ENCODE peak calls at places on chromosome 12, in four cellular contexts. One of them, this sample, is unnamed.

GRCh38 chr12:122243965-122244364 is 18.1 kb upstream of the DIABLO start:
- DNase-seq in colonic mucosa: no peak
- DNase-seq in astrocyte: no peak
- DNase-seq in IMR-90: no peak
- DNase-seq in this sample: no peak

GRCh38 chr12:56677680-56678079 is 10.4 kb downstream of the PTGES3 start:
- DNase-seq in astrocyte: no peak
- DNase-seq in colonic mucosa: no peak
- DNase-seq in IMR-90: no peak
- DNase-seq in this sample: no peak

GRCh38 chr12:100127766-100128508 is 14.7 kb downstream of the BLTP3B start:
- DNase-seq in colonic mucosa: no peak
- DNase-seq in astrocyte: peak
- DNase-seq in IMR-90: peak
- DNase-seq in this sample: peak

GRCh38 chr12:49644620-49644994 is 21.2 kb downstream of the PRPF40B start:
- DNase-seq in colonic mucosa: peak
- DNase-seq in astrocyte: no peak
- DNase-seq in IMR-90: peak
- DNase-seq in this sample: peak

GRCh38 chr12:14774074-14774943 is 29.0 kb downstream of the WBP11 start:
- DNase-seq in colonic mucosa: peak
- DNase-seq in IMR-90: peak
- DNase-seq in astrocyte: peak
- DNase-seq in this sample: peak

GRCh38 chr12:114166360-114166759 is 200.2 kb upstream of the RBM19 start:
- DNase-seq in colonic mucosa: no peak
- DNase-seq in IMR-90: peak
- DNase-seq in astrocyte: peak
- DNase-seq in this sample: peak

GRCh38 chr12:102948941-102949352 is 8.5 kb upstream of the ASCL1 start:
- DNase-seq in astrocyte: no peak
- DNase-seq in IMR-90: peak
- DNase-seq in colonic mucosa: peak
- DNase-seq in this sample: peak

GRCh38 chr12:20629414-20630156 is 65.5 kb upstream of the SLCO1C1 start:
- DNase-seq in IMR-90: peak
- DNase-seq in astrocyte: peak
- DNase-seq in colonic mucosa: peak
- DNase-seq in this sample: peak

GRCh38 chr12:43551971-43552559 is at the start of gene ADAMTS20:
- DNase-seq in IMR-90: peak
- DNase-seq in colonic mucosa: no peak
- DNase-seq in astrocyte: peak
- DNase-seq in this sample: peak

GRCh38 chr12:77923882-77924281 is 93.2 kb downstream of the NAV3 start:
- DNase-seq in colonic mucosa: no peak
- DNase-seq in IMR-90: no peak
- DNase-seq in astrocyte: no peak
- DNase-seq in this sample: peak

GRCh38 chr12:93061414-93062099 is 132.5 kb upstream of the EEA1 start:
- DNase-seq in colonic mucosa: no peak
- DNase-seq in astrocyte: no peak
- DNase-seq in IMR-90: no peak
- DNase-seq in this sample: no peak

GRCh38 chr12:57755454-57756372 is 810 bp downstream of the MARCHF9 start:
- DNase-seq in astrocyte: no peak
- DNase-seq in IMR-90: no peak
- DNase-seq in colonic mucosa: peak
- DNase-seq in this sample: no peak

GRCh38 chr12:120327593-120327992 is at the start of gene PLA2G1B:
- DNase-seq in astrocyte: no peak
- DNase-seq in IMR-90: no peak
- DNase-seq in colonic mucosa: no peak
- DNase-seq in this sample: no peak

GRCh38 chr12:6218526-6218925 is 18.3 kb downstream of the CD9 start:
- DNase-seq in colonic mucosa: no peak
- DNase-seq in IMR-90: no peak
- DNase-seq in astrocyte: no peak
- DNase-seq in this sample: no peak

GRCh38 chr12:32183646-32184045 is 77.0 kb downstream of the BICD1 start:
- DNase-seq in astrocyte: no peak
- DNase-seq in IMR-90: peak
- DNase-seq in colonic mucosa: no peak
- DNase-seq in this sample: no peak

GRCh38 chr12:32176606-32177005 is 70.0 kb downstream of the BICD1 start:
- DNase-seq in colonic mucosa: no peak
- DNase-seq in astrocyte: no peak
- DNase-seq in IMR-90: no peak
- DNase-seq in this sample: no peak

GRCh38 chr12:32178341-32179010 is 71.8 kb downstream of the BICD1 start:
- DNase-seq in IMR-90: no peak
- DNase-seq in astrocyte: no peak
- DNase-seq in colonic mucosa: no peak
- DNase-seq in this sample: no peak

GRCh38 chr12:32181498-32182175 is 75.0 kb downstream of the BICD1 start:
- DNase-seq in astrocyte: no peak
- DNase-seq in colonic mucosa: no peak
- DNase-seq in IMR-90: no peak
- DNase-seq in this sample: no peak

GRCh38 chr12:32179011-32179395 is 72.4 kb downstream of the BICD1 start:
- DNase-seq in colonic mucosa: no peak
- DNase-seq in IMR-90: no peak
- DNase-seq in astrocyte: no peak
- DNase-seq in this sample: no peak
- TF ChIP-seq CTCF in colonic mucosa: no peak
- TF ChIP-seq CTCF in IMR-90: no peak
- TF ChIP-seq CTCF in astrocyte: no peak
- TF ChIP-seq CTCF in this sample: no peak

GRCh38 chr12:64325055-64325454 is 65.5 kb downstream of the C12orf56 start:
- DNase-seq in colonic mucosa: no peak
- DNase-seq in astrocyte: no peak
- DNase-seq in IMR-90: no peak
- DNase-seq in this sample: no peak
- H3K9ac ChIP-seq in colonic mucosa: no peak
- H3K9ac ChIP-seq in astrocyte: no peak
- H3K9ac ChIP-seq in IMR-90: no peak
- H3K9ac ChIP-seq in this sample: no peak

GRCh38 chr12:65827827-65828231 is 3.5 kb downstream of the HMGA2 start:
- DNase-seq in astrocyte: no peak
- DNase-seq in IMR-90: no peak
- DNase-seq in colonic mucosa: no peak
- DNase-seq in this sample: peak
- H3K27ac ChIP-seq in astrocyte: peak
- H3K27ac ChIP-seq in IMR-90: peak
- H3K27ac ChIP-seq in colonic mucosa: no peak
- H3K27ac ChIP-seq in this sample: peak

GRCh38 chr12:104177663-104178501 is 37.7 kb upstream of the TXNRD1 start:
- DNase-seq in colonic mucosa: peak
- DNase-seq in astrocyte: peak
- DNase-seq in IMR-90: peak
- DNase-seq in this sample: peak
- TF ChIP-seq CTCF in colonic mucosa: no peak
- TF ChIP-seq CTCF in astrocyte: peak
- TF ChIP-seq CTCF in IMR-90: peak
- TF ChIP-seq CTCF in this sample: peak

GRCh38 chr12:111991946-111992345 is 21.0 kb downstream of the TMEM116 start:
- DNase-seq in IMR-90: peak
- DNase-seq in astrocyte: peak
- DNase-seq in colonic mucosa: no peak
- DNase-seq in this sample: peak
- H3K9ac ChIP-seq in IMR-90: no peak
- H3K9ac ChIP-seq in astrocyte: no peak
- H3K9ac ChIP-seq in colonic mucosa: no peak
- H3K9ac ChIP-seq in this sample: no peak

GRCh38 chr12:64670039-64670438 is 59.7 kb downstream of the RASSF3 start:
- DNase-seq in colonic mucosa: no peak
- DNase-seq in astrocyte: no peak
- DNase-seq in IMR-90: no peak
- DNase-seq in this sample: no peak

GRCh38 chr12:64666054-64666914 is 56.0 kb downstream of the RASSF3 start:
- DNase-seq in IMR-90: peak
- DNase-seq in colonic mucosa: no peak
- DNase-seq in astrocyte: peak
- DNase-seq in this sample: peak

GRCh38 chr12:64663019-64663418 is 52.7 kb downstream of the RASSF3 start:
- DNase-seq in IMR-90: no peak
- DNase-seq in colonic mucosa: no peak
- DNase-seq in astrocyte: no peak
- DNase-seq in this sample: no peak

GRCh38 chr12:64669270-64669842 is 59.1 kb downstream of the RASSF3 start:
- DNase-seq in astrocyte: no peak
- DNase-seq in colonic mucosa: peak
- DNase-seq in IMR-90: peak
- DNase-seq in this sample: no peak

DNA sequence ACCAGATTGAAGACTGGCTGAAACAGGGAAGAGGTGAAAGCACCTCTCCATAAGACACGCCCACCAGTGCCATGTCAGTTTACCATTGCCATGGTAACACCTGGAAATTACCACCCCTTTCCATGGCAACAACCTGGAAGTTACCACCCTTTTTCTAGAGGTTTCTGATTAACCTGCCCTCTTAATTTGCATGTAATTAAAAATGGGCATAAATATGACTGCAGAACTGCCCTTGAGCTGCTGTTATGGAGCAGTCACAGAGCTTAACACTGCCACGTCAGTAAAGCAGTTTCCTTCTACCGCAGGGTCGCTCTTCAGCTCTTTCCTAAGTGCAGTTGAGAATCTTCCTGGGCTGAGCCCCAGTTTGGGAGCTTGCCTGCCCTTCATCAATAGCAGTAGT is 55.2 kb downstream of the RASSF3 start:
- DNase-seq in astrocyte: peak
- DNase-seq in colonic mucosa: peak
- DNase-seq in IMR-90: no peak
- DNase-seq in this sample: no peak
- H3K27ac ChIP-seq in astrocyte: no peak
- H3K27ac ChIP-seq in colonic mucosa: peak
- H3K27ac ChIP-seq in IMR-90: peak
- H3K27ac ChIP-seq in this sample: no peak

GRCh38 chr12:108526482-108527234 is 11.6 kb downstream of the FICD start:
- DNase-seq in IMR-90: peak
- DNase-seq in colonic mucosa: no peak
- DNase-seq in astrocyte: peak
- DNase-seq in this sample: peak
- TF ChIP-seq CTCF in IMR-90: no peak
- TF ChIP-seq CTCF in colonic mucosa: no peak
- TF ChIP-seq CTCF in astrocyte: peak
- TF ChIP-seq CTCF in this sample: peak

GRCh38 chr12:79766705-79767464 is 76.1 kb upstream of the PAWR start:
- DNase-seq in colonic mucosa: no peak
- DNase-seq in IMR-90: peak
- DNase-seq in astrocyte: peak
- DNase-seq in this sample: peak
- H3K9ac ChIP-seq in colonic mucosa: no peak
- H3K9ac ChIP-seq in IMR-90: no peak
- H3K9ac ChIP-seq in astrocyte: no peak
- H3K9ac ChIP-seq in this sample: no peak